ENCODE peak calls at places on chromosomes 4 and X, in seven cellular contexts. C is naive thymus-derived CD4-positive, alpha-beta T cell; X is body of pancreas; T is SJSA1; M is IMR-90; H is heart right ventricle; R is skeletal muscle cell. A is an unnamed sample.

GRCh38 chrX:16162391-16162790 is 4.9 kb upstream of the MAGEB17 start:
- DNase-seq in C (no peak), X (no peak), T (no peak), M (no peak), H (no peak), R (no peak), A (no peak)

GRCh38 chr4:16259531-16260246 is 33.4 kb upstream of the TAPT1 start:
- DNase-seq in C (no peak), X (no peak), T (no peak), M (peak; percentile 16), H (no peak), R (peak; percentile 49), A (peak; percentile 52)

GRCh38 chr4:17997129-17997528 is 24.4 kb downstream of the LCORL start:
- DNase-seq in C (no peak), X (no peak), T (no peak), M (no peak), H (no peak), R (no peak), A (no peak)

GRCh38 chr4:95180531-95181315 is 368.1 kb downstream of the UNC5C start:
- DNase-seq in C (no peak), X (no peak), T (no peak), M (no peak), H (no peak), R (no peak), A (no peak)

GRCh38 chr4:170229021-170229420 is 139.3 kb upstream of the AADAT start:
- DNase-seq in C (no peak), X (no peak), T (no peak), M (no peak), H (no peak), R (no peak), A (no peak)

GRCh38 chr4:64899563-64899962 is 490.3 kb upstream of the TECRL start:
- DNase-seq in C (no peak), X (no peak), T (no peak), M (no peak), H (no peak), R (no peak), A (peak; percentile 4)

GRCh38 chrX:102714994-102715393 is 2.7 kb downstream of the GPRASP2 start:
- DNase-seq in C (no peak), X (no peak), T (no peak), M (no peak), H (no peak), R (no peak), A (no peak)

GRCh38 chrX:41837270-41837944 is 85.9 kb downstream of the CASK start:
- DNase-seq in C (no peak), X (no peak), T (no peak), M (no peak), H (no peak), R (no peak), A (no peak)

GRCh38 chr4:70703695-70704332 is 15.5 kb downstream of the UTP3 start:
- DNase-seq in C (no peak), X (peak; percentile 33), T (peak; percentile 10), M (peak; percentile 83), H (no peak), R (no peak), A (peak; percentile 44)

GRCh38 chrX:39194673-39195072 is 393.4 kb downstream of the MID1IP1 start:
- DNase-seq in C (no peak), X (no peak), T (no peak), M (no peak), H (no peak), R (no peak), A (no peak)

GRCh38 chr4:172202480-172203076 is 389.4 kb downstream of the GALNTL6 start:
- DNase-seq in C (no peak), X (no peak), T (no peak), M (peak; percentile 18), H (no peak), R (no peak), A (peak; percentile 69)

GRCh38 chr4:168868044-168868855 is 141.8 kb downstream of the CBR4 start:
- DNase-seq in C (no peak), X (no peak), T (peak; percentile 73), M (peak; percentile 95), H (no peak), R (peak; percentile 91), A (peak; percentile 88)

GRCh38 chrX:103919336-103919682 is 43.1 kb upstream of the TMSB15B start:
- DNase-seq in C (peak; percentile 32), X (peak; percentile 21), T (no peak), M (peak; percentile 51), H (no peak), R (peak; percentile 15), A (peak; percentile 59)

GRCh38 chr4:6873291-6873690 is 36.3 kb upstream of the TBC1D14 start:
- DNase-seq in C (no peak), X (no peak), T (no peak), M (no peak), H (no peak), R (no peak), A (peak; percentile 15)

GRCh38 chr4:155062948-155063347 is 145.5 kb upstream of the NPY2R start:
- DNase-seq in C (no peak), X (peak; percentile 7), T (no peak), M (no peak), H (no peak), R (no peak), A (no peak)

GRCh38 chrX:154443479-154443910 is 446 bp upstream of the FAM50A start:
- DNase-seq in C (no peak), X (no peak), T (no peak), M (no peak), H (no peak), R (no peak), A (no peak)

DNA sequence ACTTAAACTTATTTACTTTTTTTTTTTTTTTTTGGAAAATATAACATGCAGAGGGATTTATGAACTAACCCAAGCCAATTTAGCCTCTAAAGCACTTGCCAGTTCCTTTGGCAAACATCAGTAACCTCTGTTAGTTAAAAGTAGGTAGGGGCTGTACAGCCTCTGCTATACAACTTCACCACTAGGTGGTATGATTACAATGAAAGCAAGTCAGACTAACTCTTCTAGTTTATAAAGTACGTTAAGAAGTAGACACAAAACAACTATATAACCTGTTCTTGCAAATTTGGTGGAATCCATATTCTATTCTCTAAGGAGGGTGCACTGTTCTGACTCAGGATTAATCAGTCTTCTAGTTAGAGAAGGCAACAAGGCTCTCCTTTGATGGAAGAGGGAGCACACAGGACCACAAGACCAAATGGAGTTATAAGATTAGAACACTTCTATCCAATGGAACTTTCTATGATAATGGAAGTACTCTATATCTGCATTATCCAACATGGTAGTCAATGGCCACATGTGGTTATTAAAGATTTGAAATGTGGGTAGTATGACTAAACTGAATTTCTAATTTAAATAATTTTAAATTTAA is 12.8 kb downstream of the AIMP1 start:
- DNase-seq in C (no peak), X (no peak), T (peak; percentile 51), M (peak; percentile 53), H (no peak), R (peak; percentile 17), A (peak; percentile 78)
- H3K4me3 ChIP-seq in C (no peak overlapping the region), X (no peak overlapping the region), T (no peak overlapping the region), M (no peak overlapping the region), H (no peak overlapping the region), R (no peak overlapping the region), A (no peak overlapping the region)

GRCh38 chrX:136665258-136665900 is 17.4 kb downstream of the CD40LG start:
- DNase-seq in C (no peak), X (no peak), T (no peak), M (no peak), H (no peak), R (no peak), A (no peak)
- H3K4me3 ChIP-seq in C (no peak overlapping the region), X (no peak overlapping the region), T (no peak overlapping the region), M (no peak overlapping the region), H (no peak overlapping the region), R (no peak overlapping the region), A (no peak overlapping the region)

DNA sequence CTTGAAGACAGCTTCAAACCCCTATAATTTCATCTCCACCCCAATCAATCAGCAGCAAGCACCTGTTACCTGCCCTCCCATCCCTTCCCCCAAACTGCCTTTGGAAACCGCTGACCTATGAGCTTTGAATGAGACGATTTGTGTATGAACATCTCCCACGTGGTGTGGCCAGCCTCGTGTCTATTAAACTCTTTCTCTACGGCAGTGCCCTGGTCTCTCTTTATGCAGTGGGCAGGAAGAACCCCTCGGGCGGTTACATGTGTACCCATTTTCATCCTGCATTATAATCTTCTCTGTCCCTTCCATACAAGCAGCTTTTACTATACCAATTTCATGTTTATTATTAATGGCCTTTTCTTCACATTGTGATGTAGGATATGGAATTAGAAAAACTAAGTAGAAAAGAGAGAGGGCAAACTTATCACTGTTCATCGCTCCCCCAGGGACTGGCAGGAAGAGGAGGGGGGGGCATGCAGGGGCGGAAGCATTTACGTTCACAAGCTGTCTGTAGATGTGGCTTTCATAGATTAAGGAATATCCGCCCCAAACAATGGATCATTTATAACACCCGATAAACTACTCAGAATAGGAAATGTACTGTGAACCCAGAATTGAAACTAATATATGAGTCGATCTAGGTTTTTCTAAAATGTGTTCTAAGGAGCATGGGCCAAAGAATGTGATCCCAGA is 95.5 kb upstream of the ZNF518B start:
- DNase-seq in C (no peak), X (no peak), T (no peak), M (no peak), H (no peak), R (no peak), A (no peak)
- H3K4me3 ChIP-seq in C (no peak overlapping the region), X (no peak overlapping the region), T (no peak overlapping the region), M (no peak overlapping the region), H (no peak overlapping the region), R (no peak overlapping the region), A (no peak overlapping the region)

GRCh38 chrX:72005046-72005445 is 94.4 kb downstream of the NHSL2 start:
- DNase-seq in C (no peak), X (no peak), T (no peak), M (no peak), H (no peak), R (no peak), A (no peak)

GRCh38 chrX:72006461-72006860 is 95.8 kb downstream of the NHSL2 start:
- DNase-seq in C (no peak), X (no peak), T (no peak), M (no peak), H (no peak), R (no peak), A (no peak)

GRCh38 chrX:72001906-72002305 is 91.3 kb downstream of the NHSL2 start:
- DNase-seq in C (no peak), X (no peak), T (no peak), M (no peak), H (no peak), R (no peak), A (no peak)

GRCh38 chrX:72002886-72003285 is 92.2 kb downstream of the NHSL2 start:
- DNase-seq in C (no peak), X (no peak), T (no peak), M (no peak), H (no peak), R (no peak), A (no peak)

DNA sequence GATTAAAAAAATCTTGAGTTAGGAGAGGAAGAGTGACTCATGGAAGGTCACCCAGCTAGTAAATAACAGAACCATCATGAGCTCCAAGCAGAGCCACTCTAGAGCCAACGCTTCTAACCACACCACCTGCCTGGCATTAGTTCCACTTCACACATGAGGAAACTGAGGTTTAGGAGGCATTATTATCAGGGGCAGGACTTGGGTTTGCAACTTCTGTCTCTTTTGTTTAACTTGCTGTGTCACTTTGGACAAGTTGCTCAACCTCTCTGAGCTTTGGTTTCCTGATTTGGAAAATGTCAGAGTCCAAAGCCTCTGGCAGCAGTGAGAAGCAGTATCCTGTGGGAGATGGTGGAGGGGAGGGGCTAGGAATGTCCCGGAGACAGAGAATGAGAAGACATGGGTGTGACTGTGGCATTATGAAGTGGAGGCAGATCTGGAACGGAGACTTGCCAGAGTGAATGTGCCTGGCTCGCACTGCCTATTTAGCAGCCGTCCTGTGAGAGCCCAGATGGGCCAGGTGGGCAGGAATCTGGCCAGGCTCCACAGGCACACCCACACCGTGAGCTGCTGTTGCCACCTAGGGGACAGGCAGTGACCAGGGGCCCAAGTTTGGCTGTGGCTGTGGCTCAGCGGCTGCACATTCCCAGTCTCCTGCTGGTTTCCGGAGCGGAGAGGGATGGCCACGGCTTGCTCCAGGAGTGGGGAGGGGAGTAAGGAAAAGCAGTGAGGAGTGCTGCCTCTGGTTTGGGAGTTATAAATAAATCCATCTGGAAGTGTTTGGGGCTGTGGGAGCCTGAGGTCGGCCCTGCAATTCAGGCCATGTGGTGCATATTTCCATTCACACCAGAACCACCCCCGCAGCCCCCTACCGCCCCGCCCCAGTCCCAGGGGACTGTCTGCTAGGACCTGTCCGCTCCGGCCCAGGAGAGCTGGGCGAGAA is 93.4 kb downstream of the NHSL2 start:
- DNase-seq in C (no peak), X (peak; percentile 60), T (peak; percentile 9), M (no peak), H (peak; percentile 48), R (no peak), A (peak; percentile 20)
- H3K4me3 ChIP-seq in C (no peak overlapping the region), X (no peak overlapping the region), T (no peak overlapping the region), M (no peak overlapping the region), H (no peak overlapping the region), R (no peak overlapping the region), A (no peak overlapping the region)

A was measured in choroid plexus epithelial cell.